ENCODE peak calls at places on chromosomes 7 and 10, in four cellular contexts. One of them, this sample, is unnamed. For H3K4me1, the result is how much of the 10 kb centered on the place peaks cover.

GRCh38 chr10:66457629-66458028 is 468.2 kb upstream of the LRRTM3 start:
- DNase-seq in heart right ventricle: no peak
- DNase-seq in hepatocyte: no peak
- DNase-seq in adrenal gland: no peak
- DNase-seq in this sample: no peak

GRCh38 chr10:85915245-85915846 is 451.2 kb downstream of the GRID1 start:
- DNase-seq in hepatocyte: no peak
- DNase-seq in adrenal gland: no peak
- DNase-seq in heart right ventricle: no peak
- DNase-seq in this sample: no peak

GRCh38 chr7:4931932-4932331 is 27.1 kb downstream of the MMD2 start:
- DNase-seq in hepatocyte: peak
- DNase-seq in heart right ventricle: no peak
- DNase-seq in adrenal gland: no peak
- DNase-seq in this sample: no peak

GRCh38 chr10:123784216-123784615 is 107.4 kb downstream of the CPXM2 start:
- DNase-seq in adrenal gland: no peak
- DNase-seq in hepatocyte: no peak
- DNase-seq in heart right ventricle: no peak
- DNase-seq in this sample: no peak

GRCh38 chr7:5218564-5219360 is 28.7 kb downstream of the WIPI2 start:
- DNase-seq in hepatocyte: peak
- DNase-seq in adrenal gland: no peak
- DNase-seq in heart right ventricle: no peak
- DNase-seq in this sample: no peak

GRCh38 chr7:24255139-24255538 is 28.9 kb upstream of the NPY start:
- DNase-seq in heart right ventricle: no peak
- DNase-seq in hepatocyte: no peak
- DNase-seq in adrenal gland: no peak
- DNase-seq in this sample: peak

GRCh38 chr7:144087230-144087629 is 1.2 kb downstream of the OR2A12 start:
- DNase-seq in heart right ventricle: no peak
- DNase-seq in adrenal gland: no peak
- DNase-seq in hepatocyte: no peak
- DNase-seq in this sample: no peak

GRCh38 chr7:150428671-150429451 is 21.6 kb upstream of the GIMAP8 start:
- DNase-seq in heart right ventricle: no peak
- DNase-seq in adrenal gland: peak
- DNase-seq in hepatocyte: no peak
- DNase-seq in this sample: no peak

GRCh38 chr10:19332304-19332703 is 283.7 kb downstream of the MALRD1 start:
- DNase-seq in heart right ventricle: no peak
- DNase-seq in hepatocyte: no peak
- DNase-seq in adrenal gland: no peak
- DNase-seq in this sample: no peak

GRCh38 chr7:25294624-25295023 is 66.3 kb upstream of the NPVF start:
- DNase-seq in heart right ventricle: no peak
- DNase-seq in adrenal gland: no peak
- DNase-seq in hepatocyte: no peak
- DNase-seq in this sample: no peak

GRCh38 chr10:74246495-74246894 is 95.5 kb downstream of the ADK start:
- DNase-seq in heart right ventricle: no peak
- DNase-seq in adrenal gland: no peak
- DNase-seq in hepatocyte: no peak
- DNase-seq in this sample: no peak

GRCh38 chr10:117175215-117175900 is 21.9 kb upstream of the KCNK18 start:
- DNase-seq in adrenal gland: peak
- DNase-seq in hepatocyte: peak
- DNase-seq in heart right ventricle: no peak
- DNase-seq in this sample: no peak

GRCh38 chr10:5833814-5834213 is 20.6 kb upstream of the GDI2 start:
- DNase-seq in heart right ventricle: no peak
- DNase-seq in adrenal gland: no peak
- DNase-seq in hepatocyte: no peak
- DNase-seq in this sample: no peak

GRCh38 chr10:27445070-27445469 is 59.0 kb upstream of the RAB18 start:
- DNase-seq in adrenal gland: no peak
- DNase-seq in hepatocyte: no peak
- DNase-seq in heart right ventricle: no peak
- DNase-seq in this sample: no peak

GRCh38 chr7:141617280-141617679 is 66.1 kb downstream of the AGK start:
- DNase-seq in adrenal gland: no peak
- DNase-seq in hepatocyte: no peak
- DNase-seq in heart right ventricle: no peak
- DNase-seq in this sample: no peak

GRCh38 chr7:131827421-131827820 is 271.0 kb upstream of the PODXL start:
- DNase-seq in heart right ventricle: no peak
- DNase-seq in adrenal gland: no peak
- DNase-seq in hepatocyte: no peak
- DNase-seq in this sample: no peak

GRCh38 chr10:106618611-106619010 is 545.9 kb downstream of the SORCS1 start:
- DNase-seq in heart right ventricle: no peak
- DNase-seq in adrenal gland: no peak
- DNase-seq in hepatocyte: no peak
- DNase-seq in this sample: no peak

GRCh38 chr7:36546331-36546730 is 156.7 kb downstream of the ANLN start:
- DNase-seq in heart right ventricle: no peak
- DNase-seq in adrenal gland: no peak
- DNase-seq in hepatocyte: no peak
- DNase-seq in this sample: no peak

GRCh38 chr10:3687510-3688081 is 97.4 kb downstream of the KLF6 start:
- DNase-seq in heart right ventricle: no peak
- DNase-seq in hepatocyte: no peak
- DNase-seq in adrenal gland: no peak
- DNase-seq in this sample: no peak

GRCh38 chr7:155758348-155758747 is 53.9 kb downstream of the SHH start:
- DNase-seq in hepatocyte: no peak
- DNase-seq in heart right ventricle: no peak
- DNase-seq in adrenal gland: no peak
- DNase-seq in this sample: no peak

GRCh38 chr10:103637855-103638561 is 144.5 kb downstream of the NEURL1 start:
- DNase-seq in heart right ventricle: peak
- DNase-seq in hepatocyte: no peak
- DNase-seq in adrenal gland: peak
- DNase-seq in this sample: no peak

GRCh38 chr10:51117794-51118193 is 43.5 kb downstream of the PRKG1 start:
- DNase-seq in adrenal gland: no peak
- DNase-seq in heart right ventricle: no peak
- DNase-seq in hepatocyte: no peak
- DNase-seq in this sample: no peak

GRCh38 chr7:79980376-79980775 is 154.3 kb upstream of the GNAI1 start:
- DNase-seq in hepatocyte: no peak
- DNase-seq in adrenal gland: no peak
- DNase-seq in heart right ventricle: no peak
- DNase-seq in this sample: no peak

GRCh38 chr10:52568309-52568708 is 204.3 kb downstream of the MBL2 start:
- DNase-seq in hepatocyte: no peak
- DNase-seq in adrenal gland: no peak
- DNase-seq in heart right ventricle: no peak
- DNase-seq in this sample: no peak

GRCh38 chr10:33152750-33153149 is 181.7 kb downstream of the NRP1 start:
- DNase-seq in heart right ventricle: no peak
- DNase-seq in hepatocyte: no peak
- DNase-seq in adrenal gland: no peak
- DNase-seq in this sample: no peak

GRCh38 chr10:33151344-33151864 is 183.1 kb downstream of the NRP1 start:
- DNase-seq in adrenal gland: no peak
- DNase-seq in hepatocyte: no peak
- DNase-seq in heart right ventricle: no peak
- DNase-seq in this sample: no peak

GRCh38 chr10:33152146-33152545 is 182.3 kb downstream of the NRP1 start:
- DNase-seq in adrenal gland: no peak
- DNase-seq in heart right ventricle: peak
- DNase-seq in hepatocyte: no peak
- DNase-seq in this sample: no peak

GRCh38 chr10:33150904-33151303 is 183.6 kb downstream of the NRP1 start:
- DNase-seq in hepatocyte: no peak
- DNase-seq in adrenal gland: no peak
- DNase-seq in heart right ventricle: no peak
- DNase-seq in this sample: no peak

GRCh38 chr10:33150146-33150545 is 184.3 kb downstream of the NRP1 start:
- DNase-seq in heart right ventricle: no peak
- DNase-seq in hepatocyte: no peak
- DNase-seq in adrenal gland: no peak
- DNase-seq in this sample: no peak
- H3K4me1 ChIP-seq in heart right ventricle: under half
- H3K4me1 ChIP-seq in hepatocyte: under half
- H3K4me1 ChIP-seq in adrenal gland: under half
- H3K4me1 ChIP-seq in this sample: under half

GRCh38 chr7:2546776-2547586 is 8.3 kb downstream of the BRAT1 start:
- DNase-seq in heart right ventricle: no peak
- DNase-seq in hepatocyte: no peak
- DNase-seq in adrenal gland: no peak
- DNase-seq in this sample: no peak
- H3K4me1 ChIP-seq in heart right ventricle: under half
- H3K4me1 ChIP-seq in hepatocyte: under half
- H3K4me1 ChIP-seq in adrenal gland: under half
- H3K4me1 ChIP-seq in this sample: under half

GRCh38 chr7:116148108-116148507 is 62.2 kb upstream of the TES start:
- DNase-seq in hepatocyte: no peak
- DNase-seq in adrenal gland: no peak
- DNase-seq in heart right ventricle: no peak
- DNase-seq in this sample: no peak
- H3K4me1 ChIP-seq in hepatocyte: under half
- H3K4me1 ChIP-seq in adrenal gland: under half
- H3K4me1 ChIP-seq in heart right ventricle: under half
- H3K4me1 ChIP-seq in this sample: under half

GRCh38 chr7:94912085-94912484 is 4.7 kb downstream of the PPP1R9A start:
- DNase-seq in heart right ventricle: no peak
- DNase-seq in adrenal gland: no peak
- DNase-seq in hepatocyte: no peak
- DNase-seq in this sample: no peak
- H3K4me1 ChIP-seq in heart right ventricle: under half
- H3K4me1 ChIP-seq in adrenal gland: under half
- H3K4me1 ChIP-seq in hepatocyte: under half
- H3K4me1 ChIP-seq in this sample: under half

GRCh38 chr10:113899952-113900598 is 45.6 kb downstream of the NHLRC2 start:
- DNase-seq in heart right ventricle: no peak
- DNase-seq in adrenal gland: no peak
- DNase-seq in hepatocyte: no peak
- DNase-seq in this sample: no peak

GRCh38 chr10:113911113-113911512 is 56.7 kb downstream of the NHLRC2 start:
- DNase-seq in hepatocyte: no peak
- DNase-seq in adrenal gland: no peak
- DNase-seq in heart right ventricle: no peak
- DNase-seq in this sample: no peak

GRCh38 chr10:113907166-113907565 is 52.7 kb downstream of the NHLRC2 start:
- DNase-seq in adrenal gland: no peak
- DNase-seq in hepatocyte: no peak
- DNase-seq in heart right ventricle: no peak
- DNase-seq in this sample: no peak

DNA sequence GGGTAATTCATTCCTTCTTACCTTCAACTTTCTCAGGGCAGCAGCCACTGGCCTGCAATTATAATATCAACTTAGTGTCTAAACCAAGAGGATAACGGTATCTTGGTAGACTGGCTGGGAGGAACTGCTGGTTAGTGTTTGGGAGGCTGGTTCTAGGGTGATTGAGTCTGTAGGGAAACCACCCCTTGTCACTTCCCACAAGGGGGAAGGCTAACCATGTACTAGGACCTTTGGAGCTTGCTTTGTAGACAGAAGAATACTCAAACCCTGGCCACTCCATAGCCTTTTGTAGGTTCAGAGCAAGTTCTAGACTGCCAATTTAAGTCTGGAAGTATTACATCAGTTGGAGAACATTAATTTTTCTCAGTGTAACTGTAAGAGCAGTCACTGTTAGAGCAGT is 51.3 kb downstream of the NHLRC2 start:
- DNase-seq in hepatocyte: no peak
- DNase-seq in heart right ventricle: no peak
- DNase-seq in adrenal gland: no peak
- DNase-seq in this sample: no peak
- H3K4me1 ChIP-seq in hepatocyte: under half
- H3K4me1 ChIP-seq in heart right ventricle: under half
- H3K4me1 ChIP-seq in adrenal gland: under half
- H3K4me1 ChIP-seq in this sample: under half

GRCh38 chr7:112400141-112400540 is 50.1 kb upstream of the IFRD1 start:
- DNase-seq in adrenal gland: no peak
- DNase-seq in heart right ventricle: no peak
- DNase-seq in hepatocyte: no peak
- DNase-seq in this sample: no peak
- H3K4me1 ChIP-seq in adrenal gland: under half
- H3K4me1 ChIP-seq in heart right ventricle: under half
- H3K4me1 ChIP-seq in hepatocyte: under half
- H3K4me1 ChIP-seq in this sample: under half

This sample was measured in naive thymus-derived CD4-positive, alpha-beta T cell.